ENCODE peak calls at places on chromosomes 13 and 19, in eight cellular contexts. One of them, this sample, is unnamed.

GRCh38 chr13:53255795-53256194 is 227.2 kb downstream of the OLFM4 start:
- DNase-seq in EL: no peak
- DNase-seq in H7: no peak
- DNase-seq in adrenal gland: no peak
- DNase-seq in NCI-H524: no peak
- DNase-seq in frontal cortex: no peak
- DNase-seq in glomerular endothelial cell: no peak
- DNase-seq in stimulated activated CD8-positive, alpha-beta memory T cell treated with anti-CD3 and anti-CD28 coated beads, Interleukin-4, amount 100 ng/mL, for 48 hours: no peak
- DNase-seq in this sample: no peak

GRCh38 chr13:98999635-98999952 is 21.7 kb upstream of the DOCK9 start:
- DNase-seq in glomerular endothelial cell: no peak
- DNase-seq in adrenal gland: no peak
- DNase-seq in NCI-H524: no peak
- DNase-seq in stimulated activated CD8-positive, alpha-beta memory T cell treated with anti-CD3 and anti-CD28 coated beads, Interleukin-4, amount 100 ng/mL, for 48 hours: no peak
- DNase-seq in H7: no peak
- DNase-seq in frontal cortex: no peak
- DNase-seq in EL: no peak
- DNase-seq in this sample: no peak

GRCh38 chr13:50892162-50892944 is 17.2 kb upstream of the RNASEH2B start:
- DNase-seq in adrenal gland: no peak
- DNase-seq in NCI-H524: peak; percentile 19
- DNase-seq in H7: no peak
- DNase-seq in EL: no peak
- DNase-seq in stimulated activated CD8-positive, alpha-beta memory T cell treated with anti-CD3 and anti-CD28 coated beads, Interleukin-4, amount 100 ng/mL, for 48 hours: peak; percentile 48
- DNase-seq in frontal cortex: no peak
- DNase-seq in glomerular endothelial cell: no peak
- DNase-seq in this sample: no peak

GRCh38 chr13:63198076-63198475 is 1782.4 kb upstream of the PCDH20 start:
- DNase-seq in frontal cortex: no peak
- DNase-seq in glomerular endothelial cell: no peak
- DNase-seq in NCI-H524: peak; percentile 88
- DNase-seq in adrenal gland: no peak
- DNase-seq in stimulated activated CD8-positive, alpha-beta memory T cell treated with anti-CD3 and anti-CD28 coated beads, Interleukin-4, amount 100 ng/mL, for 48 hours: no peak
- DNase-seq in H7: no peak
- DNase-seq in EL: no peak
- DNase-seq in this sample: no peak

GRCh38 chr13:94332360-94333040 is 147.0 kb downstream of the DCT start:
- DNase-seq in NCI-H524: no peak
- DNase-seq in EL: no peak
- DNase-seq in frontal cortex: no peak
- DNase-seq in glomerular endothelial cell: no peak
- DNase-seq in adrenal gland: no peak
- DNase-seq in H7: no peak
- DNase-seq in stimulated activated CD8-positive, alpha-beta memory T cell treated with anti-CD3 and anti-CD28 coated beads, Interleukin-4, amount 100 ng/mL, for 48 hours: no peak
- DNase-seq in this sample: no peak

GRCh38 chr19:55624109-55625003 is at the start of gene ZNF784:
- DNase-seq in glomerular endothelial cell: no peak
- DNase-seq in frontal cortex: peak; percentile 97
- DNase-seq in H7: peak; percentile 99
- DNase-seq in NCI-H524: peak; percentile 94
- DNase-seq in EL: peak; percentile 91
- DNase-seq in stimulated activated CD8-positive, alpha-beta memory T cell treated with anti-CD3 and anti-CD28 coated beads, Interleukin-4, amount 100 ng/mL, for 48 hours: peak; percentile 96
- DNase-seq in adrenal gland: peak; percentile 94
- DNase-seq in this sample: peak; percentile 96

GRCh38 chr13:93146584-93147292 is 79.9 kb upstream of the GPC6 start:
- DNase-seq in adrenal gland: peak; percentile 8
- DNase-seq in NCI-H524: no peak
- DNase-seq in glomerular endothelial cell: no peak
- DNase-seq in H7: no peak
- DNase-seq in EL: peak; percentile 36
- DNase-seq in stimulated activated CD8-positive, alpha-beta memory T cell treated with anti-CD3 and anti-CD28 coated beads, Interleukin-4, amount 100 ng/mL, for 48 hours: no peak
- DNase-seq in frontal cortex: no peak
- DNase-seq in this sample: no peak

GRCh38 chr13:66546534-66547379 is 683.4 kb downstream of the PCDH9 start:
- DNase-seq in frontal cortex: no peak
- DNase-seq in adrenal gland: no peak
- DNase-seq in H7: no peak
- DNase-seq in NCI-H524: no peak
- DNase-seq in glomerular endothelial cell: no peak
- DNase-seq in EL: peak; percentile 36
- DNase-seq in stimulated activated CD8-positive, alpha-beta memory T cell treated with anti-CD3 and anti-CD28 coated beads, Interleukin-4, amount 100 ng/mL, for 48 hours: no peak
- DNase-seq in this sample: no peak

GRCh38 chr19:33134571-33135041 is 2.7 kb downstream of the WDR88 start:
- DNase-seq in adrenal gland: no peak
- DNase-seq in NCI-H524: peak; percentile 43
- DNase-seq in EL: no peak
- DNase-seq in stimulated activated CD8-positive, alpha-beta memory T cell treated with anti-CD3 and anti-CD28 coated beads, Interleukin-4, amount 100 ng/mL, for 48 hours: peak; percentile 73
- DNase-seq in H7: peak; percentile 87
- DNase-seq in glomerular endothelial cell: no peak
- DNase-seq in frontal cortex: no peak
- DNase-seq in this sample: no peak

GRCh38 chr13:94192576-94192975 is 286.9 kb downstream of the DCT start:
- DNase-seq in frontal cortex: no peak
- DNase-seq in NCI-H524: peak; percentile 49
- DNase-seq in EL: peak; percentile 36
- DNase-seq in adrenal gland: peak; percentile 49
- DNase-seq in H7: peak; percentile 43
- DNase-seq in stimulated activated CD8-positive, alpha-beta memory T cell treated with anti-CD3 and anti-CD28 coated beads, Interleukin-4, amount 100 ng/mL, for 48 hours: peak; percentile 35
- DNase-seq in glomerular endothelial cell: no peak
- DNase-seq in this sample: no peak

GRCh38 chr19:1383014-1383310 is 745 bp upstream of the NDUFS7 start:
- DNase-seq in H7: no peak
- DNase-seq in EL: no peak
- DNase-seq in stimulated activated CD8-positive, alpha-beta memory T cell treated with anti-CD3 and anti-CD28 coated beads, Interleukin-4, amount 100 ng/mL, for 48 hours: no peak
- DNase-seq in glomerular endothelial cell: no peak
- DNase-seq in frontal cortex: no peak
- DNase-seq in NCI-H524: no peak
- DNase-seq in adrenal gland: no peak
- DNase-seq in this sample: no peak

GRCh38 chr13:84130739-84131138 is 248.5 kb upstream of the SLITRK1 start:
- DNase-seq in stimulated activated CD8-positive, alpha-beta memory T cell treated with anti-CD3 and anti-CD28 coated beads, Interleukin-4, amount 100 ng/mL, for 48 hours: no peak
- DNase-seq in NCI-H524: no peak
- DNase-seq in EL: peak; percentile 6
- DNase-seq in H7: no peak
- DNase-seq in frontal cortex: no peak
- DNase-seq in glomerular endothelial cell: no peak
- DNase-seq in adrenal gland: no peak
- DNase-seq in this sample: no peak

GRCh38 chr19:39144487-39145071 is 19.0 kb downstream of the PAK4 start:
- DNase-seq in stimulated activated CD8-positive, alpha-beta memory T cell treated with anti-CD3 and anti-CD28 coated beads, Interleukin-4, amount 100 ng/mL, for 48 hours: no peak
- DNase-seq in NCI-H524: peak; percentile 32
- DNase-seq in glomerular endothelial cell: peak; percentile 66
- DNase-seq in EL: no peak
- DNase-seq in H7: peak; percentile 75
- DNase-seq in frontal cortex: no peak
- DNase-seq in adrenal gland: no peak
- DNase-seq in this sample: no peak

GRCh38 chr19:50803633-50804419 is 13.6 kb downstream of the ACP4 start:
- DNase-seq in stimulated activated CD8-positive, alpha-beta memory T cell treated with anti-CD3 and anti-CD28 coated beads, Interleukin-4, amount 100 ng/mL, for 48 hours: peak; percentile 62
- DNase-seq in NCI-H524: peak; percentile 56
- DNase-seq in glomerular endothelial cell: no peak
- DNase-seq in frontal cortex: no peak
- DNase-seq in EL: no peak
- DNase-seq in H7: peak; percentile 86
- DNase-seq in adrenal gland: no peak
- DNase-seq in this sample: no peak

This sample was measured in left ventricle myocardium superior.